ENCODE peak calls at places on chromosomes 13 and 19, in nine cellular contexts. One of them, this sample, is unnamed.

GRCh38 chr13:23443878-23444277 is 10.4 kb upstream of the SACS start:
- DNase-seq in cardiac fibroblast: no peak
- DNase-seq in tibial nerve: no peak
- DNase-seq in tibial artery: no peak
- DNase-seq in lung: no peak
- DNase-seq in retinal pigment epithelial cell: no peak
- DNase-seq in neural progenitor cell: no peak
- DNase-seq in left ventricle myocardium inferior: no peak
- DNase-seq in GM23338: no peak
- DNase-seq in this sample: no peak

GRCh38 chr13:18952225-18953016 is 229.2 kb downstream of the TUBA3C start:
- DNase-seq in cardiac fibroblast: no peak
- DNase-seq in tibial nerve: no peak
- DNase-seq in tibial artery: no peak
- DNase-seq in lung: no peak
- DNase-seq in retinal pigment epithelial cell: no peak
- DNase-seq in neural progenitor cell: no peak
- DNase-seq in left ventricle myocardium inferior: no peak
- DNase-seq in GM23338: no peak
- DNase-seq in this sample: no peak

GRCh38 chr19:33470686-33471085 is 50.9 kb downstream of the PEPD start:
- DNase-seq in cardiac fibroblast: no peak
- DNase-seq in tibial nerve: no peak
- DNase-seq in tibial artery: no peak
- DNase-seq in lung: no peak
- DNase-seq in retinal pigment epithelial cell: no peak
- DNase-seq in neural progenitor cell: no peak
- DNase-seq in left ventricle myocardium inferior: no peak
- DNase-seq in GM23338: no peak
- DNase-seq in this sample: no peak

GRCh38 chr13:83531022-83531421 is 351.3 kb downstream of the SLITRK1 start:
- DNase-seq in cardiac fibroblast: no peak
- DNase-seq in tibial nerve: no peak
- DNase-seq in tibial artery: no peak
- DNase-seq in lung: no peak
- DNase-seq in retinal pigment epithelial cell: no peak
- DNase-seq in neural progenitor cell: peak
- DNase-seq in left ventricle myocardium inferior: no peak
- DNase-seq in GM23338: peak
- DNase-seq in this sample: no peak

GRCh38 chr19:51158474-51159129 is 16.5 kb downstream of the SIGLEC7 start:
- DNase-seq in cardiac fibroblast: peak
- DNase-seq in tibial nerve: no peak
- DNase-seq in tibial artery: peak
- DNase-seq in lung: peak
- DNase-seq in retinal pigment epithelial cell: no peak
- DNase-seq in neural progenitor cell: peak
- DNase-seq in left ventricle myocardium inferior: peak
- DNase-seq in GM23338: peak
- DNase-seq in this sample: no peak

GRCh38 chr19:34066007-34066656 is 106.2 kb upstream of the LSM14A start:
- DNase-seq in cardiac fibroblast: no peak
- DNase-seq in tibial nerve: no peak
- DNase-seq in tibial artery: no peak
- DNase-seq in lung: no peak
- DNase-seq in retinal pigment epithelial cell: no peak
- DNase-seq in neural progenitor cell: no peak
- DNase-seq in left ventricle myocardium inferior: no peak
- DNase-seq in GM23338: peak
- DNase-seq in this sample: no peak

GRCh38 chr13:66896933-66897332 is 333.2 kb downstream of the PCDH9 start:
- DNase-seq in cardiac fibroblast: no peak
- DNase-seq in tibial nerve: no peak
- DNase-seq in tibial artery: no peak
- DNase-seq in lung: no peak
- DNase-seq in retinal pigment epithelial cell: no peak
- DNase-seq in neural progenitor cell: no peak
- DNase-seq in left ventricle myocardium inferior: no peak
- DNase-seq in GM23338: no peak
- DNase-seq in this sample: no peak

GRCh38 chr19:33751386-33751770 is 45.3 kb upstream of the KCTD15 start:
- DNase-seq in cardiac fibroblast: no peak
- DNase-seq in tibial nerve: no peak
- DNase-seq in tibial artery: no peak
- DNase-seq in lung: no peak
- DNase-seq in retinal pigment epithelial cell: no peak
- DNase-seq in neural progenitor cell: no peak
- DNase-seq in left ventricle myocardium inferior: no peak
- DNase-seq in GM23338: no peak
- DNase-seq in this sample: no peak

GRCh38 chr13:32829676-32830091 is 186.5 kb upstream of the KL start:
- DNase-seq in cardiac fibroblast: peak
- DNase-seq in tibial nerve: no peak
- DNase-seq in tibial artery: no peak
- DNase-seq in lung: no peak
- DNase-seq in retinal pigment epithelial cell: no peak
- DNase-seq in neural progenitor cell: no peak
- DNase-seq in left ventricle myocardium inferior: no peak
- DNase-seq in GM23338: no peak
- DNase-seq in this sample: peak

GRCh38 chr13:82565191-82565590 is 1317.1 kb downstream of the SLITRK1 start:
- DNase-seq in cardiac fibroblast: no peak
- DNase-seq in tibial nerve: no peak
- DNase-seq in tibial artery: no peak
- DNase-seq in lung: no peak
- DNase-seq in retinal pigment epithelial cell: no peak
- DNase-seq in neural progenitor cell: peak
- DNase-seq in left ventricle myocardium inferior: no peak
- DNase-seq in GM23338: peak
- DNase-seq in this sample: no peak

DNA sequence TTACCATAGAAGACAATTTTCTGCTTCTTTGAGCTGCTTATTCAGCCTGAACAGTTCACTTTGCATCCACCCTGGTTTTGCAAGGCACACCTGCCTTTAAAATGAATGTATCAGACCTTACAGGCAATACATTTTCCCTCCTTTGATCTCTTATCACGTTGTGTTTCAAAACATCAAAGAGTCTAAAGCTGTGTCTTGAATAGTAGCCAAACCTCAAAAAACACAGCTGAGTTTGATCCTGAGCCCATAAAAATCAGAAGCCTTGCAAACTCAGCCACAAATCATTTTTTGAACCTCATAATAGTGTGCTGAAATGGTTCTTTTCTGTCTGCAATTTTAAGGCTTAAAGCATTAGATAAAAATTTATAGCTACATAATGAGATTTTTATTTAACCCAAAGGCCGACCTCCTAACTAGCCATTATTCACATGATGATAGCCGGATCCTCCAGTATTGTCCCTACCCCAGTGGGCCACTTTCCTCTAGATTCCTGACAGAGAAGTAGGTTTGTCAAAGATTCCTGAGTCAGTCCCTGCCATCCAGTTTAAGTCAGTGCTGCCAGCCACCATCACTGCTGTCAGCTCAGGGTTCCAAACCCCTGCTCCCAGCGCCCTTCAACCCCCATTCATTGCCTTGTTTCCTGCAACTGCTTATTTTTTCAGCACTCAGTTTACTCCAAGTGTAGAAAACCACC is 71.8 kb downstream of the CAB39L start:
- DNase-seq in cardiac fibroblast: no peak
- DNase-seq in tibial nerve: no peak
- DNase-seq in tibial artery: no peak
- DNase-seq in lung: no peak
- DNase-seq in retinal pigment epithelial cell: no peak
- DNase-seq in neural progenitor cell: no peak
- DNase-seq in left ventricle myocardium inferior: no peak
- DNase-seq in GM23338: no peak
- DNase-seq in this sample: no peak
- H3K4me3 ChIP-seq in cardiac fibroblast: no peak
- H3K4me3 ChIP-seq in tibial nerve: no peak
- H3K4me3 ChIP-seq in tibial artery: no peak
- H3K4me3 ChIP-seq in lung: no peak
- H3K4me3 ChIP-seq in retinal pigment epithelial cell: no peak
- H3K4me3 ChIP-seq in neural progenitor cell: no peak
- H3K4me3 ChIP-seq in left ventricle myocardium inferior: no peak
- H3K4me3 ChIP-seq in GM23338: no peak
- H3K4me3 ChIP-seq in this sample: no peak

DNA sequence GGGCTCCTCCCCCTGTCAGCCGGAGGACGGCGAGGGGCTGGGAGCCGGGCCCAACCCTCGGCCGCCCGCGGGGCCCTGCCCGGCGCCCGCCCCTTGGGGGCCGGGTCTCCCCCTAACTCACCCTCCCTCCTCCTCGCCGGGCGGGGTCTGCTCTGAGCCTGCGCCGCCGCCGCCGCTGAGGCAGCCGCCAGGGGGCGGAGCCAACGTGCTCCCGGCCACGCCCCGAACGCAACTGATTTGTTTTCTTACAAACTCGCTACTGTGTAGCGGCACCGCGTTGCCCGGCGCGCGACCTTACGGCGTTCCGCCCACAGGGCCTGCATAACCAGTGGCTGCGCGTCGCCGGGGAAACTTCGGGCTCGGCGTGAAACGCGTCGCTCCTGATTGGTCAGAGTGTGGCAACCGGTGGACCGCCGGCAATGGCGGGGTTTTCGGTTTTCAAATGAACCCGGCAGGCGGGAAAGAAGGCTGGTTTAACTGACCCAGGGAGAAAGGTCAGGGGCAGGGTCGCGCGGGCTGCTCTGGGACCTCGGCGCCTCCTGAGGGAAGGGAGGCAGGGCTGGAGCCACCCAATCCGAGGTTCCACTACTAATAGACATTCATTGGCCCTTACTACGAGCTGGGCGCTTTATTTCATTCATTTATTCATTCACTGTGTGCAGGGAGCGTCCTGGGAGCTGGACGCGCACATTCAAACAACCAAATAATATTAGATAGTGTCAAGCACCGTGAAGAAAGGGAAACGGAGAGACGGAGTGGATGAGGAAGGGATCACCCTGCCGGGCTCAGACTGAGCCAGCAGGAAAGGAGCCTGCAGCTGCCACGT is at the start of gene CDKN2D:
- DNase-seq in cardiac fibroblast: peak
- DNase-seq in tibial nerve: peak
- DNase-seq in tibial artery: peak
- DNase-seq in lung: peak
- DNase-seq in retinal pigment epithelial cell: peak
- DNase-seq in neural progenitor cell: peak
- DNase-seq in left ventricle myocardium inferior: peak
- DNase-seq in GM23338: peak
- DNase-seq in this sample: peak
- TF ChIP-seq CTCF in cardiac fibroblast: no peak
- TF ChIP-seq CTCF in tibial nerve: peak
- TF ChIP-seq CTCF in tibial artery: peak
- TF ChIP-seq CTCF in lung: peak
- TF ChIP-seq CTCF in retinal pigment epithelial cell: no peak
- TF ChIP-seq CTCF in neural progenitor cell: peak
- TF ChIP-seq CTCF in left ventricle myocardium inferior: peak
- TF ChIP-seq CTCF in GM23338: peak
- TF ChIP-seq CTCF in this sample: peak

GRCh38 chr13:50388481-50388880 is 373.2 kb downstream of the KCNRG start:
- DNase-seq in cardiac fibroblast: no peak
- DNase-seq in tibial nerve: no peak
- DNase-seq in tibial artery: no peak
- DNase-seq in lung: no peak
- DNase-seq in retinal pigment epithelial cell: no peak
- DNase-seq in neural progenitor cell: no peak
- DNase-seq in left ventricle myocardium inferior: no peak
- DNase-seq in GM23338: no peak
- DNase-seq in this sample: no peak

GRCh38 chr13:50386527-50387123 is 371.4 kb downstream of the KCNRG start:
- DNase-seq in cardiac fibroblast: peak
- DNase-seq in tibial nerve: no peak
- DNase-seq in tibial artery: no peak
- DNase-seq in lung: no peak
- DNase-seq in retinal pigment epithelial cell: no peak
- DNase-seq in neural progenitor cell: peak
- DNase-seq in left ventricle myocardium inferior: peak
- DNase-seq in GM23338: peak
- DNase-seq in this sample: no peak

GRCh38 chr13:50389726-50390125 is 374.5 kb downstream of the KCNRG start:
- DNase-seq in cardiac fibroblast: no peak
- DNase-seq in tibial nerve: no peak
- DNase-seq in tibial artery: no peak
- DNase-seq in lung: no peak
- DNase-seq in retinal pigment epithelial cell: no peak
- DNase-seq in neural progenitor cell: no peak
- DNase-seq in left ventricle myocardium inferior: no peak
- DNase-seq in GM23338: no peak
- DNase-seq in this sample: no peak

GRCh38 chr13:50384724-50385123 is 369.5 kb downstream of the KCNRG start:
- DNase-seq in cardiac fibroblast: no peak
- DNase-seq in tibial nerve: no peak
- DNase-seq in tibial artery: no peak
- DNase-seq in lung: no peak
- DNase-seq in retinal pigment epithelial cell: no peak
- DNase-seq in neural progenitor cell: no peak
- DNase-seq in left ventricle myocardium inferior: no peak
- DNase-seq in GM23338: no peak
- DNase-seq in this sample: no peak

GRCh38 chr13:50387124-50387581 is 371.9 kb downstream of the KCNRG start:
- DNase-seq in cardiac fibroblast: peak
- DNase-seq in tibial nerve: peak
- DNase-seq in tibial artery: peak
- DNase-seq in lung: peak
- DNase-seq in retinal pigment epithelial cell: no peak
- DNase-seq in neural progenitor cell: peak
- DNase-seq in left ventricle myocardium inferior: peak
- DNase-seq in GM23338: peak
- DNase-seq in this sample: no peak
- H3K4me3 ChIP-seq in cardiac fibroblast: no peak
- H3K4me3 ChIP-seq in tibial nerve: no peak
- H3K4me3 ChIP-seq in tibial artery: peak
- H3K4me3 ChIP-seq in lung: no peak
- H3K4me3 ChIP-seq in retinal pigment epithelial cell: no peak
- H3K4me3 ChIP-seq in neural progenitor cell: peak
- H3K4me3 ChIP-seq in left ventricle myocardium inferior: peak
- H3K4me3 ChIP-seq in GM23338: peak
- H3K4me3 ChIP-seq in this sample: peak

GRCh38 chr19:52398091-52398461 is 427 bp downstream of the ZNF528 start:
- DNase-seq in cardiac fibroblast: no peak
- DNase-seq in tibial nerve: no peak
- DNase-seq in tibial artery: no peak
- DNase-seq in lung: no peak
- DNase-seq in retinal pigment epithelial cell: no peak
- DNase-seq in neural progenitor cell: peak
- DNase-seq in left ventricle myocardium inferior: no peak
- DNase-seq in GM23338: peak
- DNase-seq in this sample: no peak
- TF ChIP-seq CTCF in cardiac fibroblast: peak
- TF ChIP-seq CTCF in tibial nerve: no peak
- TF ChIP-seq CTCF in tibial artery: no peak
- TF ChIP-seq CTCF in lung: no peak
- TF ChIP-seq CTCF in retinal pigment epithelial cell: peak
- TF ChIP-seq CTCF in neural progenitor cell: peak
- TF ChIP-seq CTCF in left ventricle myocardium inferior: no peak
- TF ChIP-seq CTCF in GM23338: peak
- TF ChIP-seq CTCF in this sample: no peak